ENCODE peak calls at places on chromosomes 7 and 10, in five cellular contexts. One of them, this sample, is unnamed.

GRCh38 chr7:43296306-43296705 is 183.9 kb downstream of the HECW1 start:
- DNase-seq in NB4: no peak
- DNase-seq in hypothalamus: no peak
- DNase-seq in upper lobe of right lung: no peak
- DNase-seq in anterior cingulate cortex: no peak
- DNase-seq in this sample: no peak

GRCh38 chr7:107879400-107880035 is 11.5 kb upstream of the DLD start:
- DNase-seq in anterior cingulate cortex: no peak
- DNase-seq in upper lobe of right lung: no peak
- DNase-seq in hypothalamus: peak; percentile 7
- DNase-seq in NB4: peak; percentile 76
- DNase-seq in this sample: peak; percentile 81

GRCh38 chr10:124604214-124605000 is 139.8 kb downstream of the FAM53B start:
- DNase-seq in anterior cingulate cortex: peak; percentile 55
- DNase-seq in NB4: no peak
- DNase-seq in hypothalamus: peak; percentile 78
- DNase-seq in upper lobe of right lung: no peak
- DNase-seq in this sample: no peak

GRCh38 chr7:158683541-158683940 is 21.1 kb downstream of the NCAPG2 start:
- DNase-seq in hypothalamus: no peak
- DNase-seq in anterior cingulate cortex: no peak
- DNase-seq in upper lobe of right lung: no peak
- DNase-seq in NB4: no peak
- DNase-seq in this sample: no peak

GRCh38 chr7:123538189-123538714 is 3.9 kb upstream of the IQUB start:
- DNase-seq in hypothalamus: no peak
- DNase-seq in NB4: no peak
- DNase-seq in anterior cingulate cortex: no peak
- DNase-seq in upper lobe of right lung: no peak
- DNase-seq in this sample: no peak

GRCh38 chr10:73965890-73966768 is 31.8 kb upstream of the VCL start:
- DNase-seq in anterior cingulate cortex: peak; percentile 13
- DNase-seq in NB4: no peak
- DNase-seq in upper lobe of right lung: peak; percentile 70
- DNase-seq in hypothalamus: no peak
- DNase-seq in this sample: peak; percentile 97

GRCh38 chr7:150756858-150757257 is 19.6 kb downstream of the GIMAP5 start:
- DNase-seq in NB4: peak; percentile 75
- DNase-seq in upper lobe of right lung: no peak
- DNase-seq in anterior cingulate cortex: no peak
- DNase-seq in hypothalamus: no peak
- DNase-seq in this sample: peak; percentile 13

GRCh38 chr10:71232089-71232998 is 20.0 kb downstream of the UNC5B start:
- DNase-seq in hypothalamus: peak; percentile 98
- DNase-seq in upper lobe of right lung: peak; percentile 77
- DNase-seq in NB4: no peak
- DNase-seq in anterior cingulate cortex: peak; percentile 82
- DNase-seq in this sample: no peak

GRCh38 chr7:10128748-10129147 is 844.9 kb upstream of the PHF14 start:
- DNase-seq in upper lobe of right lung: no peak
- DNase-seq in hypothalamus: peak; percentile 8
- DNase-seq in anterior cingulate cortex: no peak
- DNase-seq in NB4: peak; percentile 30
- DNase-seq in this sample: no peak

GRCh38 chr7:30770936-30771858 is at the start of gene MINDY4:
- DNase-seq in upper lobe of right lung: peak; percentile 91
- DNase-seq in NB4: peak; percentile 70
- DNase-seq in hypothalamus: peak; percentile 77
- DNase-seq in anterior cingulate cortex: peak; percentile 72
- DNase-seq in this sample: peak; percentile 73

GRCh38 chr7:85829817-85830432 is 643.1 kb upstream of the SEMA3D start:
- DNase-seq in upper lobe of right lung: no peak
- DNase-seq in hypothalamus: no peak
- DNase-seq in anterior cingulate cortex: no peak
- DNase-seq in NB4: peak; percentile 25
- DNase-seq in this sample: peak; percentile 60

GRCh38 chr10:31927597-31928530 is 767 bp downstream of the ARHGAP12 start:
- DNase-seq in NB4: peak; percentile 80
- DNase-seq in upper lobe of right lung: peak; percentile 81
- DNase-seq in hypothalamus: peak; percentile 41
- DNase-seq in anterior cingulate cortex: peak; percentile 74
- DNase-seq in this sample: peak; percentile 59

GRCh38 chr10:51079331-51079730 is 5.0 kb downstream of the PRKG1 start:
- DNase-seq in hypothalamus: no peak
- DNase-seq in upper lobe of right lung: no peak
- DNase-seq in NB4: no peak
- DNase-seq in anterior cingulate cortex: no peak
- DNase-seq in this sample: no peak

GRCh38 chr7:4742852-4743251 is 32.6 kb upstream of the AP5Z1 start:
- DNase-seq in anterior cingulate cortex: no peak
- DNase-seq in hypothalamus: no peak
- DNase-seq in upper lobe of right lung: no peak
- DNase-seq in NB4: no peak
- DNase-seq in this sample: no peak

GRCh38 chr7:127588697-127589482 is 679 bp downstream of the ARF5 start:
- DNase-seq in hypothalamus: peak; percentile 44
- DNase-seq in NB4: peak; percentile 66
- DNase-seq in upper lobe of right lung: peak; percentile 80
- DNase-seq in anterior cingulate cortex: peak; percentile 51
- DNase-seq in this sample: peak; percentile 78

GRCh38 chr10:77391605-77392235 is 245.9 kb downstream of the KCNMA1 start:
- DNase-seq in anterior cingulate cortex: peak; percentile 64
- DNase-seq in NB4: peak; percentile 66
- DNase-seq in upper lobe of right lung: peak; percentile 73
- DNase-seq in hypothalamus: peak; percentile 25
- DNase-seq in this sample: peak; percentile 50

GRCh38 chr10:15053061-15053460 is 9.3 kb downstream of the OLAH start:
- DNase-seq in anterior cingulate cortex: no peak
- DNase-seq in NB4: no peak
- DNase-seq in upper lobe of right lung: no peak
- DNase-seq in hypothalamus: no peak
- DNase-seq in this sample: no peak

GRCh38 chr7:74039337-74039736 is 11.4 kb downstream of the ELN start:
- DNase-seq in NB4: no peak
- DNase-seq in hypothalamus: no peak
- DNase-seq in upper lobe of right lung: no peak
- DNase-seq in anterior cingulate cortex: no peak
- DNase-seq in this sample: peak; percentile 56

GRCh38 chr10:63464402-63465292 is 1.1 kb downstream of the JMJD1C start:
- DNase-seq in NB4: no peak
- DNase-seq in upper lobe of right lung: no peak
- DNase-seq in anterior cingulate cortex: peak; percentile 74
- DNase-seq in hypothalamus: peak; percentile 36
- DNase-seq in this sample: peak; percentile 43

GRCh38 chr10:127991543-127992255 is 84.8 kb downstream of the PTPRE start:
- DNase-seq in upper lobe of right lung: no peak
- DNase-seq in NB4: no peak
- DNase-seq in anterior cingulate cortex: no peak
- DNase-seq in hypothalamus: no peak
- DNase-seq in this sample: no peak

GRCh38 chr7:137961200-137962177 is 40.4 kb downstream of the CREB3L2 start:
- DNase-seq in hypothalamus: no peak
- DNase-seq in upper lobe of right lung: no peak
- DNase-seq in anterior cingulate cortex: no peak
- DNase-seq in NB4: peak; percentile 75
- DNase-seq in this sample: no peak

GRCh38 chr10:110498982-110499795 is 1.5 kb downstream of the DUSP5 start:
- DNase-seq in anterior cingulate cortex: no peak
- DNase-seq in hypothalamus: no peak
- DNase-seq in NB4: peak; percentile 86
- DNase-seq in upper lobe of right lung: no peak
- DNase-seq in this sample: peak; percentile 72

GRCh38 chr7:6106140-6106904 is 75.1 kb downstream of the ANKRD61 start:
- DNase-seq in NB4: peak; percentile 76
- DNase-seq in anterior cingulate cortex: no peak
- DNase-seq in upper lobe of right lung: peak; percentile 57
- DNase-seq in hypothalamus: no peak
- DNase-seq in this sample: peak; percentile 56

GRCh38 chr10:128629111-128630096 is 503.2 kb upstream of the MKI67 start:
- DNase-seq in hypothalamus: no peak
- DNase-seq in NB4: no peak
- DNase-seq in anterior cingulate cortex: no peak
- DNase-seq in upper lobe of right lung: peak; percentile 61
- DNase-seq in this sample: peak; percentile 86

GRCh38 chr7:92297736-92298135 is 52.0 kb downstream of the ANKIB1 start:
- DNase-seq in upper lobe of right lung: no peak
- DNase-seq in NB4: no peak
- DNase-seq in anterior cingulate cortex: no peak
- DNase-seq in hypothalamus: no peak
- DNase-seq in this sample: no peak

GRCh38 chr10:131901181-131901829 is 497 bp downstream of the PPP2R2D start:
- DNase-seq in upper lobe of right lung: peak; percentile 87
- DNase-seq in NB4: peak; percentile 63
- DNase-seq in anterior cingulate cortex: peak; percentile 70
- DNase-seq in hypothalamus: peak; percentile 21
- DNase-seq in this sample: peak; percentile 23

GRCh38 chr7:156892086-156892800 is 740 bp downstream of the LMBR1 start:
- DNase-seq in NB4: peak; percentile 87
- DNase-seq in anterior cingulate cortex: peak; percentile 53
- DNase-seq in upper lobe of right lung: peak; percentile 84
- DNase-seq in hypothalamus: no peak
- DNase-seq in this sample: peak; percentile 66

GRCh38 chr7:47310020-47310419 is 271.9 kb downstream of the TNS3 start:
- DNase-seq in upper lobe of right lung: no peak
- DNase-seq in hypothalamus: peak; percentile 45
- DNase-seq in anterior cingulate cortex: peak; percentile 26
- DNase-seq in NB4: no peak
- DNase-seq in this sample: no peak

GRCh38 chr7:71746004-71746403 is 614.1 kb downstream of the GALNT17 start:
- DNase-seq in hypothalamus: no peak
- DNase-seq in anterior cingulate cortex: no peak
- DNase-seq in NB4: no peak
- DNase-seq in upper lobe of right lung: no peak
- DNase-seq in this sample: no peak

GRCh38 chr10:14282271-14282670 is 48.5 kb downstream of the FRMD4A start:
- DNase-seq in anterior cingulate cortex: no peak
- DNase-seq in hypothalamus: no peak
- DNase-seq in NB4: no peak
- DNase-seq in upper lobe of right lung: no peak
- DNase-seq in this sample: no peak

GRCh38 chr7:42805601-42806000 is 106.3 kb downstream of the C7orf25 start:
- DNase-seq in upper lobe of right lung: no peak
- DNase-seq in NB4: no peak
- DNase-seq in hypothalamus: no peak
- DNase-seq in anterior cingulate cortex: no peak
- DNase-seq in this sample: no peak

GRCh38 chr10:71314028-71314693 is 4.9 kb upstream of the SLC29A3 start:
- DNase-seq in NB4: peak; percentile 66
- DNase-seq in hypothalamus: peak; percentile 24
- DNase-seq in upper lobe of right lung: no peak
- DNase-seq in anterior cingulate cortex: peak; percentile 21
- DNase-seq in this sample: peak; percentile 30

GRCh38 chr10:10792681-10793080 is 225.0 kb upstream of the CELF2 start:
- DNase-seq in NB4: no peak
- DNase-seq in hypothalamus: no peak
- DNase-seq in upper lobe of right lung: no peak
- DNase-seq in anterior cingulate cortex: no peak
- DNase-seq in this sample: peak; percentile 15

GRCh38 chr10:101512741-101513140 is 75.3 kb downstream of the POLL start:
- DNase-seq in NB4: no peak
- DNase-seq in anterior cingulate cortex: no peak
- DNase-seq in upper lobe of right lung: no peak
- DNase-seq in hypothalamus: no peak
- DNase-seq in this sample: no peak

GRCh38 chr10:101267336-101267735 is 38.1 kb upstream of the LBX1 start:
- DNase-seq in NB4: no peak
- DNase-seq in hypothalamus: no peak
- DNase-seq in upper lobe of right lung: no peak
- DNase-seq in anterior cingulate cortex: no peak
- DNase-seq in this sample: no peak

This sample was measured in SW480.